ENCODE peak calls at places on chromosomes 6 and 20, in six cellular contexts. W is SK-N-SH; U is CD4-positive, CD25-positive, alpha-beta regulatory T cell; G is DND-41; K is GM23338; I is cardiac muscle cell. A is an unnamed sample. For H3K36me3, the result is how much of the 10 kb centered on the place peaks cover.

GRCh38 chr6:107763959-107764358 is 60.2 kb downstream of the SCML4 start:
- DNase-seq in G (no peak), K (no peak), U (no peak), I (no peak), W (no peak), A (no peak)

GRCh38 chr6:34039943-34040342 is 105.9 kb downstream of the GRM4 start:
- DNase-seq in W (no peak), G (no peak), I (no peak), K (no peak), U (no peak), A (no peak)

GRCh38 chr20:57475388-57476072 is 49.4 kb downstream of the CTCFL start:
- DNase-seq in I (no peak), U (no peak), K (no peak), G (no peak), W (no peak), A (no peak)

GRCh38 chr6:90415178-90415577 is 118.5 kb upstream of the BACH2 start:
- DNase-seq in W (no peak), G (peak), U (no peak), I (no peak), K (no peak), A (no peak)

GRCh38 chr20:57498425-57499400 is 26.2 kb downstream of the CTCFL start:
- DNase-seq in G (peak), I (peak), U (no peak), K (peak), W (peak), A (no peak)

GRCh38 chr6:165863801-165864200 is 200.8 kb upstream of the PDE10A start:
- DNase-seq in I (no peak), W (no peak), K (no peak), U (no peak), G (no peak), A (no peak)

GRCh38 chr20:57695012-57695411 is 14.8 kb downstream of the PMEPA1 start:
- DNase-seq in K (no peak), W (no peak), I (no peak), U (no peak), G (no peak), A (no peak)

GRCh38 chr20:56601166-56601565 is 27.9 kb upstream of the TFAP2C start:
- DNase-seq in U (no peak), W (no peak), K (no peak), I (no peak), G (no peak), A (no peak)

GRCh38 chr6:33627876-33628275 is 6.8 kb downstream of the ITPR3 start:
- DNase-seq in G (no peak), I (no peak), W (no peak), U (no peak), K (no peak), A (no peak)

GRCh38 chr20:59191036-59191755 is 27.6 kb downstream of the ZNF831 start:
- DNase-seq in I (no peak), G (no peak), K (no peak), U (no peak), W (no peak), A (no peak)

GRCh38 chr6:160013987-160014868 is 45.3 kb downstream of the IGF2R start:
- DNase-seq in U (no peak), G (peak), I (no peak), W (no peak), K (no peak), A (no peak)

GRCh38 chr20:64077876-64078551 is 1.3 kb downstream of the RGS19 start:
- DNase-seq in I (no peak), K (peak), U (peak), G (peak), W (no peak), A (no peak)

GRCh38 chr6:142372348-142372747 is 70.5 kb downstream of the ADGRG6 start:
- DNase-seq in K (no peak), U (no peak), I (no peak), G (no peak), W (no peak), A (no peak)

GRCh38 chr6:114096553-114097172 is 125.7 kb upstream of the HDAC2 start:
- DNase-seq in W (peak), K (peak), I (peak), G (peak), U (no peak), A (no peak)

GRCh38 chr6:89371849-89372505 is 19.5 kb upstream of the UBE2J1 start:
- DNase-seq in G (peak), U (peak), K (peak), W (peak), I (peak), A (peak)

GRCh38 chr6:51468704-51469103 is 618.7 kb downstream of the PKHD1 start:
- DNase-seq in I (no peak), K (no peak), U (no peak), G (no peak), W (no peak), A (no peak)

GRCh38 chr6:15511248-15512125 is 151.3 kb downstream of the DTNBP1 start:
- DNase-seq in U (no peak), G (no peak), K (no peak), W (no peak), I (no peak), A (peak)

GRCh38 chr6:44127186-44128019 is at the start of the genes MRPL14 and TMEM63B:
- DNase-seq in G (peak), U (peak), I (peak), W (peak), K (peak), A (peak)

GRCh38 chr6:70110128-70111022 is 192.5 kb downstream of the COL9A1 start:
- DNase-seq in K (no peak), G (no peak), W (no peak), I (no peak), U (no peak), A (no peak)

GRCh38 chr6:6856538-6857523 is 250.9 kb upstream of the RREB1 start:
- DNase-seq in K (peak), I (peak), G (peak), W (peak), U (no peak), A (peak)

GRCh38 chr20:23034721-23035671 is at the start of gene SSTR4:
- DNase-seq in W (no peak), G (no peak), K (peak), U (no peak), I (peak), A (no peak)

GRCh38 chr20:44166477-44166876 is 20.5 kb downstream of the JPH2 start:
- DNase-seq in K (no peak), G (no peak), I (peak), U (no peak), W (no peak), A (peak)

GRCh38 chr6:146210406-146211068 is 181.7 kb downstream of the GRM1 start:
- DNase-seq in W (no peak), G (no peak), I (no peak), U (no peak), K (peak), A (no peak)

GRCh38 chr6:136344420-136344819 is 54.8 kb upstream of the BCLAF1 start:
- DNase-seq in I (no peak), U (no peak), K (no peak), G (no peak), W (no peak), A (no peak)

DNA sequence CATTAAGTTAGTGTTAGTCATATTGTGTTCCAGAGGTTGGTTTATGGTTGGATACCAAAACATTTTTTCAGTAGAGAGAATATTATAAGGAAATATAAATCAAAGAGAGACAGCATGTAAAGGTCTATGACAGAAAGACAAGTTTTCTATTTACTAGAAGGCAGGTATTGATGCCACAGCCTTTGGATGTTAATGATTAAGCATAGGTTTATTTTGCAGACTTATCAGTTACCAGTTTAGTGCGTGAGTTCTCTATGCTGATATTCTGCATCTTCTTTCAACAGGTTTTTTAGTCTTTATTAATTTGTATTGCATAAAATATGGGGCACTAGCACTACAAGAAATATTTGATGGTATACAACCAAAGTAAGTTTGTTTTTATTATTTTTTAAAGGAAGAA is 45.6 kb downstream of the CSE1L start:
- DNase-seq in G (no peak), K (no peak), I (no peak), W (no peak), U (no peak), A (no peak)
- H3K36me3 ChIP-seq in G (half or more), K (half or more), I (half or more), W (half or more), U (half or more), A (half or more)

DNA sequence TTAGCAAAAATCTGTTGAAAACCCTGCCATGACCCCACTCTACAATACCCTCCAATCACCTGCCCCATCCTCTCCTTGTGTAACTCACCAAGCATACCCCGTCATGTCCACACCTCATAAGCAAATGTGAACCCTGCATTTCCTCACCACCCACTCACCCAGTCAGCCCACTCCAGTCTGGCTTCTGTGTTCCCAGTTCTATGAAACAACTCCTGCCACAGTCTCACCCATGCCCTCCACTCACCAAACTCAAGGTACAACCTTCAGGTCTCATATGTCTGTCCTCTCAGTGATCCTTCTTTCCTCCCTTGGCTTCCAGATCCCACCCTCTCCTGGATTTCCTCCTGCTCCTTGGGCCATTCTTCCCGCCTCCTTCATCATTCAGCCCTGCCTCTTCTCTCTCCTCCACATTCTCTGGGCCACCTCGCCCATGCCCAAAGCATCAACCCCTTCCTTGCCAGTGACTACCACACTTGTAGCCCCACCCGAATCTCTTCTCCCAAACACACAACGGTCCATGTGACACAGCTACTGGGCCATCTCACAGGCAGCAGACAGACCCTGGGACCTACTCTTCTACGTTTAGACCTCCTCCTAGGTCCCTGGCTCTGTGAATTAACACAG is 8.8 kb downstream of the DDRGK1 start:
- DNase-seq in I (no peak), W (no peak), K (no peak), U (no peak), G (no peak), A (no peak)
- H3K36me3 ChIP-seq in I (under half), W (half or more), K (under half), U (half or more), G (half or more), A (half or more)

DNA sequence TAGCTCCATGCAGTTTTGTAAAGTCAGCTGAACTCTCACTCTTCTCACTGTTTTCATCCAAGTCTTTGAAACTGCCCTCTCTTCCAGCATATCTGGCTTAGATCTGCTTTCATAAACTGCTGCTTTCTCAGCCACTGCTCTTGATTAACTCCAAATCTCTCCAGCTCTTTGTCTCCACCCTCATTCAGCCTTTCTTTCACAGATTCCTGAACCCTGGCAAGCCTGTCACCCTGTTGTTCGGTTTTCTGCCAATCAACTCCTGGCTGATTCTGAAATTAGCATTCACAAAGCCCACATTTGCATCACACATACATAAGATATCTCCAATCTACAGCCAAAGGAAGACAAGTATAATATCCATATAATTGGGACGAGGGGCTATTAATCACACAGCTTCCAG is 301.0 kb upstream of the RNF217 start:
- DNase-seq in I (no peak), U (no peak), W (no peak), K (peak), G (no peak), A (no peak)
- H3K36me3 ChIP-seq in I (under half), U (under half), W (under half), K (under half), G (under half), A (under half)

GRCh38 chr6:157557541-157557940 is 176.6 kb downstream of the ZDHHC14 start:
- DNase-seq in U (no peak), G (no peak), W (no peak), K (no peak), I (no peak), A (no peak)
- H3K36me3 ChIP-seq in U (under half), G (under half), W (under half), K (under half), I (under half), A (under half)

DNA sequence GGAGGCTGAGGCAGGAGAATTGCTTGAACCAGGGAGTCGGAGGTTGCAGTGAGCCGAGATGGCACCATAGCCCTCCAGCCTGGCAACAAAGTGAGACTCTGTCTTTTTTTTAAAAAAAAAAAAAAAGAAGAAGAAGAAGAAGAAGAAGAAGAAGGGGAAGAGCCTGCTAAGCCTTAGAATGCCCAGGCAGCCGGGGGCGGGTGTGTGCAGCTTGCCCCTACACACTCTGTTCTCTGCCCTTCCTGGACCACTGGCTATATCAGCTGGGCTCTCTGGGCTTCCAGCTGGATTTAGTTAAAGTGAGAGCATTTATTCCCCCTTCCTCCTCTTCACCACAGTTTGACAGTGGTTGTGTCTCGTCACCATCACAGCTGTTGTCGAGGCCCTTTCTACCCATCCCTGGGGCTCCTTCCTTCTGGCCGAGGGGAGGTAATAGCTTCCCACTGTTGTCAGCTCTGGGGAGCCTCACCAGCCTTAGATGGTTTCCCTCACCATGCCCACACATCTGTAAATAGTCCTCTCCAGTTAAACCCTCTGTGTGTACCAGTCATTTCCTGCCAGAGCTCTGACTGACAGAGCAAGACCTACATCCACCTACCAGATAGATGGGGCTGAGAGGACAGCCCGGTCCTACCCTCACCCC is 77.6 kb downstream of the TRERF1 start:
- DNase-seq in W (no peak), G (no peak), U (no peak), I (no peak), K (no peak), A (no peak)
- H3K36me3 ChIP-seq in W (under half), G (under half), U (under half), I (under half), K (under half), A (under half)